ENCODE peak calls at places on chromosome 5, in six cellular contexts. B, Z, D, W, G and N are unnamed samples.

GRCh38 chr5:172497591-172498255 is 43.4 kb upstream of the SH3PXD2B start:
- DNase-seq in B (no peak), Z (no peak), D (no peak), W (no peak), G (no peak), N (no peak)

GRCh38 chr5:118687671-118688621 is 300.4 kb downstream of the DTWD2 start:
- DNase-seq in B (no peak), Z (no peak), D (no peak), W (no peak), G (no peak), N (no peak)

GRCh38 chr5:89826938-89827337 is 582.6 kb downstream of the CETN3 start:
- DNase-seq in B (no peak), Z (no peak), D (no peak), W (no peak), G (no peak), N (no peak)

GRCh38 chr5:5270958-5271605 is 131.0 kb downstream of the ADAMTS16 start:
- DNase-seq in B (no peak), Z (peak; percentile 38), D (peak; percentile 88), W (peak; percentile 64), G (peak; percentile 84), N (peak; percentile 12)

GRCh38 chr5:91357806-91358205 is 25.3 kb downstream of the ARRDC3 start:
- DNase-seq in B (no peak), Z (no peak), D (no peak), W (no peak), G (no peak), N (no peak)

GRCh38 chr5:124841829-124842712 is 95.6 kb upstream of the ZNF608 start:
- DNase-seq in B (no peak), Z (no peak), D (peak; percentile 84), W (no peak), G (peak; percentile 11), N (no peak)

GRCh38 chr5:57298985-57299491 is 125.2 kb downstream of the GPBP1 start:
- DNase-seq in B (peak; percentile 32), Z (peak; percentile 68), D (peak; percentile 52), W (no peak), G (peak; percentile 70), N (peak; percentile 65)

GRCh38 chr5:123035320-123035949 is 1.1 kb downstream of the PPIC start:
- DNase-seq in B (no peak), Z (peak; percentile 7), D (peak; percentile 76), W (no peak), G (peak; percentile 62), N (peak; percentile 11)

GRCh38 chr5:6804766-6805165 is 91.5 kb downstream of the TENT4A start:
- DNase-seq in B (no peak), Z (no peak), D (no peak), W (no peak), G (no peak), N (no peak)

GRCh38 chr5:139377226-139377625 is 5.9 kb downstream of the SLC23A1 start:
- DNase-seq in B (no peak), Z (no peak), D (peak; percentile 4), W (no peak), G (no peak), N (no peak)

GRCh38 chr5:159730285-159730684 is 186.0 kb upstream of the ADRA1B start:
- DNase-seq in B (no peak), Z (no peak), D (no peak), W (no peak), G (no peak), N (no peak)

GRCh38 chr5:139611703-139612584 is 36.2 kb upstream of the CXXC5 start:
- DNase-seq in B (no peak), Z (no peak), D (no peak), W (no peak), G (no peak), N (no peak)

GRCh38 chr5:56480305-56481146 is 247.4 kb upstream of the ANKRD55 start:
- DNase-seq in B (no peak), Z (no peak), D (peak; percentile 89), W (peak; percentile 41), G (no peak), N (peak; percentile 61)

GRCh38 chr5:179778591-179778990 is 15.2 kb upstream of the LTC4S start:
- DNase-seq in B (no peak), Z (no peak), D (no peak), W (no peak), G (no peak), N (no peak)

GRCh38 chr5:68757813-68758212 is 336.0 kb upstream of the SLC30A5 start:
- DNase-seq in B (no peak), Z (no peak), D (no peak), W (no peak), G (no peak), N (no peak)

GRCh38 chr5:42984307-42984706 is 55.8 kb downstream of the ANXA2R start:
- DNase-seq in B (no peak), Z (no peak), D (no peak), W (no peak), G (no peak), N (no peak)

GRCh38 chr5:74164725-74165226 is 475.8 kb downstream of the ENC1 start:
- DNase-seq in B (no peak), Z (no peak), D (no peak), W (no peak), G (no peak), N (no peak)